ENCODE peak calls at places on chromosome 20, in seven cellular contexts. U, I, M, J, O, Z and X are unnamed samples.

GRCh38 chr20:24718696-24719095 is 230.4 kb upstream of the CST7 start:
- DNase-seq in J (no peak), M (no peak), Z (no peak), O (no peak), I (no peak), U (no peak), X (no peak)

GRCh38 chr20:3237958-3238615 is 903 bp downstream of the SLC4A11 start:
- DNase-seq in O (no peak), Z (no peak), J (no peak), U (no peak), M (no peak), I (peak), X (no peak)

GRCh38 chr20:4155953-4156352 is 140.6 kb upstream of the RNF24 start:
- DNase-seq in Z (no peak), J (no peak), O (no peak), U (no peak), M (no peak), I (no peak), X (no peak)

GRCh38 chr20:54200487-54201267 is 7.2 kb upstream of the PFDN4 start:
- DNase-seq in O (no peak), I (no peak), U (no peak), M (no peak), J (no peak), Z (no peak), X (no peak)

GRCh38 chr20:6074145-6074561 is 20.3 kb upstream of the LRRN4 start:
- DNase-seq in Z (no peak), J (no peak), M (peak), I (peak), U (no peak), O (no peak), X (no peak)

GRCh38 chr20:16308754-16309153 is 264.5 kb downstream of the KIF16B start:
- DNase-seq in M (no peak), J (no peak), Z (no peak), U (no peak), I (no peak), O (no peak), X (no peak)

GRCh38 chr20:61566691-61567090 is 314.6 kb downstream of the CDH4 start:
- DNase-seq in Z (no peak), U (no peak), O (no peak), M (no peak), J (no peak), I (no peak), X (no peak)

GRCh38 chr20:57391439-57392129 is 388 bp downstream of the RBM38 start:
- DNase-seq in I (no peak), O (no peak), Z (no peak), U (no peak), M (no peak), J (peak), X (no peak)

GRCh38 chr20:12902992-12903391 is 105.8 kb upstream of the SPTLC3 start:
- DNase-seq in U (no peak), J (no peak), I (no peak), M (no peak), Z (no peak), O (no peak), X (no peak)

GRCh38 chr20:62334881-62335280 is 32.1 kb downstream of the ADRM1 start:
- DNase-seq in M (no peak), I (no peak), Z (no peak), O (no peak), U (no peak), J (no peak), X (no peak)